ENCODE peak calls at places on chromosome 20, in five cellular contexts. O is PC-3, C is neural progenitor cell, J is GM23248, W is IMR-90. P is an unnamed sample.

GRCh38 chr20:29741894-29742698 is 1515.4 kb upstream of the DEFB115 start:
- DNase-seq in O (no peak), C (no peak), J (no peak), W (no peak), P (no peak)

GRCh38 chr20:46348231-46348803 is 40.0 kb upstream of the CDH22 start:
- DNase-seq in O (no peak), C (peak; percentile 81), J (peak; percentile 66), W (peak; percentile 22), P (no peak)

GRCh38 chr20:32975698-32976674 is 28.2 kb downstream of the SUN5 start:
- DNase-seq in O (no peak), C (no peak), J (no peak), W (no peak), P (no peak)

GRCh38 chr20:6976535-6976934 is 209.0 kb downstream of the BMP2 start:
- DNase-seq in O (peak; percentile 31), C (no peak), J (no peak), W (no peak), P (peak; percentile 12)

GRCh38 chr20:56773731-56774130 is 144.6 kb downstream of the TFAP2C start:
- DNase-seq in O (no peak), C (no peak), J (no peak), W (no peak), P (no peak)

GRCh38 chr20:33015700-33016580 is 8.4 kb downstream of the BPIFB2 start:
- DNase-seq in O (no peak), C (no peak), J (no peak), W (no peak), P (no peak)

GRCh38 chr20:61575151-61575937 is 323.3 kb downstream of the CDH4 start:
- DNase-seq in O (no peak), C (no peak), J (no peak), W (no peak), P (no peak)

GRCh38 chr20:63594043-63594561 is 20.1 kb upstream of the HELZ2 start:
- DNase-seq in O (peak; percentile 8), C (no peak), J (peak; percentile 91), W (peak; percentile 53), P (peak; percentile 85)

GRCh38 chr20:44918342-44918741 is 8.5 kb downstream of the PABPC1L start:
- DNase-seq in O (no peak), C (no peak), J (no peak), W (no peak), P (no peak)

GRCh38 chr20:18263723-18264122 is 24.6 kb upstream of the ZNF133 start:
- DNase-seq in O (peak; percentile 77), C (no peak), J (peak; percentile 14), W (no peak), P (no peak)

GRCh38 chr20:33443006-33443511 is 504 bp downstream of the SNTA1 start:
- DNase-seq in O (no peak), C (no peak), J (peak; percentile 65), W (no peak), P (no peak)

GRCh38 chr20:2302369-2302768 is 6.6 kb downstream of the TGM3 start:
- DNase-seq in O (no peak), C (no peak), J (no peak), W (no peak), P (no peak)

GRCh38 chr20:25605146-25605545 is 18.7 kb downstream of the NANP start:
- DNase-seq in O (no peak), C (no peak), J (peak; percentile 26), W (no peak), P (no peak)

GRCh38 chr20:1328680-1329330 is at the start of gene SDCBP2:
- DNase-seq in O (peak; percentile 95), C (no peak), J (no peak), W (no peak), P (no peak)

GRCh38 chr20:63978319-63979220 is 872 bp downstream of the SAMD10 start:
- DNase-seq in O (peak; percentile 92), C (peak; percentile 83), J (peak; percentile 45), W (peak; percentile 43), P (no peak)

GRCh38 chr20:49399329-49399728 is 83.1 kb downstream of the KCNB1 start:
- DNase-seq in O (no peak), C (no peak), J (peak; percentile 72), W (peak; percentile 5), P (peak; percentile 20)

GRCh38 chr20:20489623-20490341 is 121.9 kb downstream of the INSM1 start:
- DNase-seq in O (no peak), C (peak; percentile 18), J (no peak), W (peak; percentile 68), P (peak; percentile 60)

GRCh38 chr20:8578191-8578690 is 446.2 kb downstream of the PLCB1 start:
- DNase-seq in O (no peak), C (no peak), J (no peak), W (no peak), P (no peak)

GRCh38 chr20:4300921-4301320 is 285.6 kb upstream of the RNF24 start:
- DNase-seq in O (no peak), C (no peak), J (no peak), W (no peak), P (no peak)

GRCh38 chr20:18719426-18719825 is 94.2 kb upstream of the SCP2D1 start:
- DNase-seq in O (no peak), C (no peak), J (peak; percentile 57), W (peak; percentile 56), P (peak; percentile 75)

GRCh38 chr20:63320616-63321147 is 27.7 kb downstream of the COL20A1 start:
- DNase-seq in O (no peak), C (no peak), J (no peak), W (no peak), P (no peak)

GRCh38 chr20:19812696-19813095 is 54.6 kb downstream of the RIN2 start:
- DNase-seq in O (no peak), C (no peak), J (peak; percentile 32), W (no peak), P (no peak)

GRCh38 chr20:34536798-34537394 is 20.7 kb downstream of the DYNLRB1 start:
- DNase-seq in O (no peak), C (peak; percentile 65), J (peak; percentile 67), W (no peak), P (no peak)

GRCh38 chr20:53883098-53883762 is 187.2 kb downstream of the BCAS1 start:
- DNase-seq in O (peak; percentile 89), C (no peak), J (peak; percentile 79), W (peak; percentile 86), P (peak; percentile 91)

GRCh38 chr20:36368869-36369268 is 62.7 kb downstream of the DLGAP4 start:
- DNase-seq in O (no peak), C (no peak), J (no peak), W (no peak), P (no peak)

GRCh38 chr20:21508230-21509078 is 5.4 kb downstream of the NKX2-2 start:
- DNase-seq in O (no peak), C (peak; percentile 61), J (no peak), W (no peak), P (no peak)

GRCh38 chr20:44142416-44142815 is 44.6 kb downstream of the JPH2 start:
- DNase-seq in O (no peak), C (no peak), J (peak; percentile 46), W (peak; percentile 50), P (peak; percentile 82)

GRCh38 chr20:227439-228105 is 514 bp downstream of the DEFB129 start:
- DNase-seq in O (no peak), C (no peak), J (no peak), W (no peak), P (no peak)
- H2AFZ ChIP-seq in O (no peak overlapping the region), C (peak overlapping the region; percentile 54), J (no peak overlapping the region), W (no peak overlapping the region), P (no peak overlapping the region)

GRCh38 chr20:52178691-52179090 is 12.9 kb downstream of the ZFP64 start:
- DNase-seq in O (no peak), C (no peak), J (no peak), W (no peak), P (no peak)
- H2AFZ ChIP-seq in O (no peak overlapping the region), C (no peak overlapping the region), J (no peak overlapping the region), W (no peak overlapping the region), P (no peak overlapping the region)

GRCh38 chr20:41028359-41029149 is at the start of gene TOP1:
- DNase-seq in O (peak; percentile 99), C (peak; percentile 100), J (peak; percentile 100), W (peak; percentile 100), P (peak; percentile 100)
- H2AFZ ChIP-seq in O (peak within 1 kb of the TSS; percentile 79), C (no peak within 1 kb of the TSS), J (peak within 1 kb of the TSS; percentile 92), W (peak within 1 kb of the TSS; percentile 94), P (no peak within 1 kb of the TSS)

DNA sequence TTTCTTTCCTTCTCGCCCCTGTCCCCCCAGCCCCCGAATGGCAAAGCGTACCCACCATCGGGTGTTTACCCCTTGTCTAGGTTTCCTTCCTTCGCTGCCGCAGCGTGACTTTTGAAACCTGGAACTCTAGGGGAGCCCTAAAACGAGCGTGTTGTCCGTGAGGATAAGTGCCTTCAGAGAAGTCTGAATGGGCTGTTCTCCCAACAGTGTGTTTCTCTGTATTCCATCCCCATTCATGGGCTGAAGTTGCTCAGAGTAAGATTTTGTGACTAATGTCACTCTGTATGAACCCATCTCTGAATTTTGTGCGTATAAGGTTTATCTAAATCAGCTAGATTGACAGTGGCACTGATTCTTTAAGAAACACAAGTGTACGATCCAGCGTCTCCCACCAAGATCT is 949 bp downstream of the MACROD2 start:
- DNase-seq in O (peak; percentile 37), C (no peak), J (peak; percentile 19), W (no peak), P (no peak)
- H2AFZ ChIP-seq in O (peak overlapping the region; percentile 79), C (peak overlapping the region; percentile 78), J (peak overlapping the region; percentile 92), W (no peak overlapping the region), P (peak overlapping the region; percentile 74)

DNA sequence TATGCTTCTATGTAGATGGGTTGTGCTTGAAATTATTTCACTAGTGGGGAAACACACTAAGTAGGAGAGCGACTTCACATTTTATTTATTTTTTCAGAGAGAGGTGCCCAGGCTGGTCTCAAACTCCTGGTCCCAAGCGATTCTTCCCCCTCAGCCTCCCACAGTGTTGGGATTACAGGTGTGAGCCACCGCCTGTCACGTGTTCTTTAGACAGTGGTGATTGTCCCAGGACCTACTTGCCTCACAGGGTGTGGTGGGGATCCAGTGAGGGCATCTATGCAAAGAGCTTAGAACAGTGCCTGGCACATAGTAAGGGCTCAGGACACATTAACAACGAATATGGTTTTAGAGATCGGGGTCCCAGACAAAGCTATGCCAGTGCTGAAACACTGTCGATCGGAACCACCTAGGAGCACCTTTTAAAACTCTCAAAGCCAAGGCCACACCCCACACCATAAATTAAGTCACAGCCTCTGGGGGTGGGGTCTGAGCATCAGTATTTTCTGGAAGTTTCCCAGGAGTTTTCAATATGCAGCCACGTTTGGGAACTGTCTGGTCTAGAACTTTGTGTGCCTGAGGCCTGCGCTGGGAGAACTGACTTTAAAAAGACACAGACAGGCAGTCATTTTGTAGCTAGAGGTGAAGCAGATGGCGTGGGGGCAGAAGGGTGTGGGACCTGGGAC is 4.8 kb upstream of the BCAS4 start:
- DNase-seq in O (peak; percentile 22), C (no peak), J (no peak), W (no peak), P (no peak)
- H2AFZ ChIP-seq in O (peak overlapping the region; percentile 95), C (peak overlapping the region; percentile 35), J (peak overlapping the region; percentile 97), W (peak overlapping the region; percentile 96), P (peak overlapping the region; percentile 84)

P was measured in fibroblast of lung.